ENCODE peak calls at places on chromosomes 2 and 18, in six cellular contexts. W is PC-3, Q is AG04450, N is NB4, R is transverse colon, U is tibial nerve. B is an unnamed sample.

GRCh38 chr18:44590976-44591375 is 89.7 kb upstream of the SETBP1 start:
- DNase-seq in W (no peak), Q (no peak), N (no peak), R (no peak), U (no peak), B (no peak)

GRCh38 chr18:63379639-63379962 is 12.6 kb upstream of the KDSR start:
- DNase-seq in W (no peak), Q (no peak), N (no peak), R (no peak), U (no peak), B (no peak)

GRCh38 chr18:46676162-46676830 is 19.3 kb upstream of the LOXHD1 start:
- DNase-seq in W (peak), Q (no peak), N (peak), R (no peak), U (no peak), B (peak)

GRCh38 chr2:230891108-230891507 is 26.4 kb downstream of the ITM2C start:
- DNase-seq in W (no peak), Q (no peak), N (peak), R (no peak), U (no peak), B (no peak)

GRCh38 chr2:142756430-142756829 is 121.0 kb upstream of the KYNU start:
- DNase-seq in W (peak), Q (no peak), N (no peak), R (no peak), U (no peak), B (no peak)

GRCh38 chr2:176753205-176753604 is 459.4 kb upstream of the HNRNPA3 start:
- DNase-seq in W (no peak), Q (no peak), N (no peak), R (no peak), U (no peak), B (no peak)

GRCh38 chr18:3456686-3457069 is 6.7 kb downstream of the TGIF1 start:
- DNase-seq in W (peak), Q (no peak), N (no peak), R (no peak), U (no peak), B (no peak)

GRCh38 chr2:208406474-208407451 is at the start of gene PTH2R:
- DNase-seq in W (no peak), Q (no peak), N (no peak), R (no peak), U (no peak), B (no peak)

GRCh38 chr2:35822716-35823115 is 532.9 kb upstream of the CRIM1 start:
- DNase-seq in W (no peak), Q (no peak), N (no peak), R (no peak), U (no peak), B (no peak)

GRCh38 chr2:120237491-120237902 is 14.3 kb upstream of the TMEM185B start:
- DNase-seq in W (peak), Q (no peak), N (no peak), R (peak), U (no peak), B (peak)

GRCh38 chr18:3867768-3868445 is 417.9 kb downstream of the TGIF1 start:
- DNase-seq in W (no peak), Q (no peak), N (no peak), R (no peak), U (no peak), B (no peak)

GRCh38 chr2:23384551-23385349 is at the start of gene KLHL29:
- DNase-seq in W (peak), Q (no peak), N (no peak), R (peak), U (peak), B (no peak)

GRCh38 chr18:23828426-23828825 is 139.2 kb downstream of the LAMA3 start:
- DNase-seq in W (peak), Q (no peak), N (peak), R (no peak), U (no peak), B (peak)

GRCh38 chr2:19362094-19362649 is 3.7 kb upstream of the OSR1 start:
- DNase-seq in W (peak), Q (no peak), N (peak), R (no peak), U (no peak), B (no peak)

GRCh38 chr2:152283392-152283791 is 51.6 kb upstream of the FMNL2 start:
- DNase-seq in W (no peak), Q (no peak), N (no peak), R (no peak), U (no peak), B (no peak)

GRCh38 chr2:239966029-239966847 is 58.9 kb downstream of the NDUFA10 start:
- DNase-seq in W (no peak), Q (no peak), N (no peak), R (no peak), U (no peak), B (no peak)

GRCh38 chr2:85437488-85438290 is 19.2 kb downstream of the SH2D6 start:
- DNase-seq in W (peak), Q (no peak), N (peak), R (peak), U (peak), B (no peak)

GRCh38 chr2:169107645-169108044 is 38.3 kb downstream of the DHRS9 start:
- DNase-seq in W (peak), Q (no peak), N (peak), R (no peak), U (no peak), B (no peak)

GRCh38 chr18:58183226-58183625 is 139.2 kb downstream of the NEDD4L start:
- DNase-seq in W (no peak), Q (no peak), N (no peak), R (no peak), U (no peak), B (no peak)
- H3K4me3 ChIP-seq in W (no peak), Q (no peak), N (no peak), R (no peak), U (no peak), B (no peak)

DNA sequence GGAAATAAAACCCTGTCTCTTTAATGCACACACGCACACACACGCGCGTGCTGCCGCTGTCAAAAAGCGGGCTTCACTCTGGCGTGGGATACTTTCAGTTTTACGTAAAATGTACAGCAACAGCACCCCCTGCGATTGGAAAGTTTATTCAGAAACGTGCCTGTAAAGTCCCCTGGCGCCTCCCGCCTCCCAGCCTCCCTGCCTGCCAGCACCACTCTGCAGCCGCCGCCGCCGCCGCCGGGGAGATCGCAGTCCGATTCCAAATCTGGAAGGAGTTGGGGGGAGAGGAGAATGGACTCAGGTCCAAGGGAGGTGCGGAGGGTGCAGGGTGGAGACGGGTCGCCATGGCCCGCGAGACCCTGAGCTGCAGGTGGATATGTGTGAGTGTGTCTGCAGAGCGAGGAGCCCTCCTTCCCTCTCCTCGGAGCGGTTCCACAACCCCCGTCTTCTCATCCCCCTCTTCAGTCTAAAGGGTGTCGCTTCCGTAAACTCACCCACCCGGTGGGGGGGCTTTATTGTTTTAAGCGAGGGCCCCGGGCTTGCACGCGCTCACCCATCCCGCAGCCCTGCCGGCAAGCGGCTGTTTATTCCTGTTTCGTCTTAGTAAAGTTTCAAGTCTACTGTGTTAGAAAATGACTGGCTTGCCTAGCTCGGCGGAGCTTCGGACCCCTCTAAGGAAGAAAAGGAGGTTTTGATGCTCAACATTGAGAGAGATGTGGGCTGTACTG is 1.8 kb upstream of the BCL11A start:
- DNase-seq in W (peak), Q (peak), N (peak), R (peak), U (no peak), B (peak)
- TF ChIP-seq CTCF in W (peak), Q (peak), N (peak), R (peak), U (peak), B (peak)

DNA sequence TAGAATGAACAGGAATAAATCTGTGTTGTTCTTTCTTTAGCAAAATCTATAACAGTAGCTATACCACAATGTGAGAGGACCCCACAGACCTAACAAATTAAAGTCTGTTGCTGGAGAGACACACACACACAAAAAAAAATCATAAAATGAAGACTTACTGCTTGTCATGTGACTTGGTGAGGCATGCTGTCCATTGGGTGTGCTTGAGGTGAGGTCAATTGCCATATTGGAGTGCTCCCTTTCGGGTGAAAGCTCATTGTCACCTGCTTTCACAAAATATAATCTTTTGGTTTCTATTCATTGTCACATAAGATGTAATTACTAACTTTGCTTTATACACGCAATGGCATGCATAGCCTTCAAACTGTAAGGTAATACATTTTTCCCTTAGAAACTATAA is 3.9 kb downstream of the IKZF2 start:
- DNase-seq in W (no peak), Q (no peak), N (no peak), R (no peak), U (no peak), B (no peak)
- H3K4me3 ChIP-seq in W (no peak), Q (no peak), N (peak), R (no peak), U (no peak), B (no peak)

GRCh38 chr2:133777607-133778006 is 209.3 kb upstream of the NCKAP5 start:
- DNase-seq in W (peak), Q (no peak), N (peak), R (no peak), U (no peak), B (no peak)
- TF ChIP-seq CTCF in W (peak), Q (no peak), N (no peak), R (no peak), U (no peak), B (no peak)